ENCODE peak calls at places on chromosomes 2 and 18, in nine cellular contexts. Z, J, S, F, T, N, Q, Y and B are unnamed samples.
A peak's percentile ranks its signal among the peaks of the same experiment; 100 is the strongest.

GRCh38 chr2:158142568-158143332 is 41.1 kb downstream of the UPP2 start:
- DNase-seq in Y (no peak), N (no peak), T (no peak), Z (no peak), S (no peak), F (no peak), Q (no peak), J (no peak), B (no peak)

GRCh38 chr2:111930404-111930803 is 32.0 kb downstream of the MERTK start:
- DNase-seq in S (no peak), F (no peak), T (no peak), N (no peak), Z (no peak), Y (no peak), Q (no peak), J (no peak), B (no peak)

GRCh38 chr2:66021296-66021695 is 413.6 kb upstream of the MEIS1 start:
- DNase-seq in J (no peak), Z (no peak), T (no peak), N (peak; percentile 13), Q (no peak), Y (no peak), F (no peak), S (no peak), B (no peak)

GRCh38 chr18:13486686-13487085 is 239.7 kb downstream of the FAM210A start:
- DNase-seq in N (no peak), Z (no peak), F (no peak), S (no peak), Y (no peak), Q (no peak), J (no peak), T (no peak), B (no peak)

GRCh38 chr2:161136696-161137324 is 23.4 kb upstream of the TANK start:
- DNase-seq in Y (no peak), Z (peak; percentile 76), S (no peak), N (no peak), T (peak; percentile 86), Q (no peak), F (no peak), J (no peak), B (no peak)

GRCh38 chr18:45517181-45517741 is 98.0 kb upstream of the SLC14A2 start:
- DNase-seq in N (peak; percentile 82), Y (no peak), Q (no peak), J (no peak), T (no peak), F (no peak), S (peak; percentile 91), Z (no peak), B (no peak)

GRCh38 chr18:38481576-38481975 is 916.0 kb upstream of the CELF4 start:
- DNase-seq in Z (no peak), Q (no peak), T (peak; percentile 87), J (no peak), N (no peak), F (no peak), S (no peak), Y (no peak), B (no peak)

GRCh38 chr2:127961729-127962128 is 66.1 kb downstream of the SAP130 start:
- DNase-seq in J (no peak), S (no peak), Y (no peak), T (no peak), F (no peak), Z (no peak), N (peak; percentile 4), Q (no peak), B (no peak)

GRCh38 chr2:72887032-72887835 is at the start of gene SPR:
- DNase-seq in N (peak; percentile 48), J (peak; percentile 38), F (peak; percentile 78), T (peak; percentile 56), Q (peak; percentile 57), Y (no peak), S (peak; percentile 89), Z (peak; percentile 85), B (peak; percentile 67)

GRCh38 chr2:96538487-96539214 is 2.1 kb downstream of the ARID5A start:
- DNase-seq in F (no peak), T (peak; percentile 85), Q (no peak), S (peak; percentile 92), Y (no peak), J (peak; percentile 81), Z (no peak), N (peak; percentile 86), B (no peak)

GRCh38 chr2:56889738-56890137 is 705.9 kb downstream of the CCDC85A start:
- DNase-seq in J (no peak), F (no peak), Z (no peak), T (no peak), Y (no peak), S (no peak), Q (no peak), N (no peak), B (no peak)

GRCh38 chr2:221896505-221897151 is 324.5 kb upstream of the EPHA4 start:
- DNase-seq in F (no peak), S (peak; percentile 58), T (no peak), J (no peak), Y (no peak), Q (no peak), N (no peak), Z (no peak), B (no peak)

GRCh38 chr2:59561281-59561680 is 992.2 kb downstream of the BCL11A start:
- DNase-seq in F (no peak), Y (no peak), N (no peak), Q (no peak), S (no peak), J (no peak), T (no peak), Z (no peak), B (no peak)

GRCh38 chr2:196162586-196163180 is 8.7 kb downstream of the STK17B start:
- DNase-seq in S (no peak), T (no peak), Y (no peak), N (no peak), F (no peak), Q (no peak), J (no peak), Z (no peak), B (no peak)

GRCh38 chr2:4381773-4382172 is 678.4 kb downstream of the DCDC2C start:
- DNase-seq in J (no peak), Q (no peak), S (no peak), N (no peak), F (no peak), Z (no peak), Y (no peak), T (no peak), B (no peak)

GRCh38 chr2:189799531-189799930 is 15.3 kb downstream of the PMS1 start:
- DNase-seq in Z (no peak), J (no peak), N (no peak), Y (peak; percentile 8), S (no peak), T (no peak), F (no peak), Q (no peak), B (peak; percentile 32)

GRCh38 chr2:216688731-216689360 is 6.5 kb downstream of the IGFBP5 start:
- DNase-seq in F (no peak), S (no peak), N (no peak), J (no peak), Y (no peak), Z (no peak), Q (no peak), T (no peak), B (no peak)

GRCh38 chr2:191226196-191226595 is 19.0 kb upstream of the MYO1B start:
- DNase-seq in F (no peak), N (no peak), T (no peak), Y (no peak), S (no peak), Z (no peak), J (no peak), Q (no peak), B (no peak)

GRCh38 chr2:224938670-224939309 is 103.5 kb downstream of the DOCK10 start:
- DNase-seq in Q (no peak), Y (no peak), S (no peak), F (peak; percentile 27), Z (no peak), J (no peak), N (no peak), T (no peak), B (peak; percentile 20)

GRCh38 chr18:62282188-62282629 is 42.9 kb upstream of the TNFRSF11A start:
- DNase-seq in J (no peak), F (no peak), N (no peak), T (no peak), S (no peak), Z (no peak), Q (no peak), Y (no peak), B (peak; percentile 0)

GRCh38 chr2:121256720-121257475 is 28.1 kb downstream of the TFCP2L1 start:
- DNase-seq in Q (no peak), N (no peak), S (no peak), F (no peak), T (no peak), J (no peak), Y (no peak), Z (no peak), B (no peak)

GRCh38 chr2:79721966-79722365 is 209.1 kb downstream of the CTNNA2 start:
- DNase-seq in Z (no peak), T (no peak), F (no peak), Y (no peak), N (no peak), Q (no peak), J (no peak), S (no peak), B (no peak)

GRCh38 chr2:148554459-148555247 is 89.9 kb upstream of the EPC2 start:
- DNase-seq in S (no peak), Q (no peak), N (peak; percentile 95), T (no peak), J (no peak), F (no peak), Z (no peak), Y (no peak), B (no peak)

GRCh38 chr2:134347756-134348155 is 93.9 kb downstream of the MGAT5 start:
- DNase-seq in Q (no peak), J (no peak), Y (no peak), T (no peak), S (no peak), Z (no peak), N (peak; percentile 30), F (no peak), B (no peak)